ENCODE peak calls at places on chromosomes 3 and 15, in nine cellular contexts. I is GM23338, P is fibroblast of lung, T is testis, O is Peyer's patch, D is IMR-90, B is sigmoid colon, F is ovary, N is neuronal stem cell. Y is an unnamed sample. For H3K36me3, the result is how much of the 10 kb centered on the place peaks cover.

GRCh38 chr3:23807161-23808015 is 1.6 kb downstream of the UBE2E1 start:
- DNase-seq in I (peak), P (peak), T (peak), O (no peak), D (peak), B (no peak), F (no peak), N (no peak), Y (no peak)

GRCh38 chr3:46276497-46277099 is 34.3 kb downstream of the CCR3 start:
- DNase-seq in I (peak), P (no peak), T (peak), O (peak), D (no peak), B (peak), F (no peak), N (no peak), Y (peak)

GRCh38 chr3:127716334-127716733 is 43.6 kb downstream of the ABTB1 start:
- DNase-seq in I (no peak), P (no peak), T (no peak), O (no peak), D (no peak), B (no peak), F (no peak), N (no peak), Y (no peak)

GRCh38 chr3:51670053-51670666 is 892 bp upstream of the TEX264 start:
- DNase-seq in I (no peak), P (no peak), T (no peak), O (no peak), D (no peak), B (no peak), F (no peak), N (no peak), Y (peak)

GRCh38 chr15:43775411-43775965 is 1.3 kb downstream of the ELL3 start:
- DNase-seq in I (peak), P (peak), T (peak), O (peak), D (peak), B (no peak), F (peak), N (no peak), Y (no peak)

GRCh38 chr3:160097478-160097877 is 108.8 kb downstream of the IL12A start:
- DNase-seq in I (no peak), P (no peak), T (no peak), O (no peak), D (no peak), B (no peak), F (no peak), N (no peak), Y (no peak)

GRCh38 chr3:30341079-30341478 is 265.3 kb upstream of the TGFBR2 start:
- DNase-seq in I (no peak), P (no peak), T (no peak), O (no peak), D (no peak), B (no peak), F (no peak), N (no peak), Y (no peak)

GRCh38 chr3:107683447-107683846 is 160.7 kb downstream of the BBX start:
- DNase-seq in I (no peak), P (peak), T (no peak), O (no peak), D (peak), B (no peak), F (no peak), N (no peak), Y (no peak)

GRCh38 chr3:126416943-126417342 is 22.2 kb downstream of the CFAP100 start:
- DNase-seq in I (no peak), P (no peak), T (no peak), O (no peak), D (no peak), B (peak), F (no peak), N (no peak), Y (peak)

GRCh38 chr3:126117786-126118185 is 33.9 kb upstream of the SLC41A3 start:
- DNase-seq in I (no peak), P (no peak), T (no peak), O (no peak), D (no peak), B (peak), F (peak), N (no peak), Y (peak)

GRCh38 chr3:185561374-185561943 is 9.1 kb upstream of the LIPH start:
- DNase-seq in I (peak), P (no peak), T (peak), O (no peak), D (no peak), B (no peak), F (no peak), N (no peak), Y (no peak)

GRCh38 chr3:170007031-170007663 is 30.6 kb upstream of the GPR160 start:
- DNase-seq in I (no peak), P (peak), T (peak), O (no peak), D (peak), B (no peak), F (no peak), N (no peak), Y (no peak)

GRCh38 chr15:29130461-29130860 is 139.2 kb downstream of the NSMCE3 start:
- DNase-seq in I (no peak), P (no peak), T (no peak), O (no peak), D (no peak), B (no peak), F (no peak), N (no peak), Y (no peak)

GRCh38 chr3:195198424-195199346 is 72.3 kb downstream of the XXYLT1 start:
- DNase-seq in I (no peak), P (no peak), T (no peak), O (no peak), D (no peak), B (peak), F (no peak), N (no peak), Y (no peak)

GRCh38 chr15:52080031-52080430 is 32.5 kb downstream of the BCL2L10 start:
- DNase-seq in I (no peak), P (no peak), T (no peak), O (no peak), D (no peak), B (no peak), F (no peak), N (no peak), Y (no peak)

GRCh38 chr3:52530918-52531635 is 2.6 kb downstream of the NT5DC2 start:
- DNase-seq in I (no peak), P (no peak), T (no peak), O (peak), D (no peak), B (peak), F (peak), N (no peak), Y (no peak)

GRCh38 chr15:91142097-91142744 is 42.2 kb downstream of the SV2B start:
- DNase-seq in I (peak), P (no peak), T (no peak), O (no peak), D (no peak), B (no peak), F (no peak), N (no peak), Y (no peak)

GRCh38 chr3:123629747-123630047 is 44.8 kb upstream of the HACD2 start:
- DNase-seq in I (peak), P (no peak), T (no peak), O (no peak), D (no peak), B (no peak), F (no peak), N (no peak), Y (no peak)

GRCh38 chr3:123626881-123627280 is 42.0 kb upstream of the HACD2 start:
- DNase-seq in I (no peak), P (no peak), T (no peak), O (no peak), D (no peak), B (no peak), F (no peak), N (no peak), Y (no peak)

GRCh38 chr3:123627673-123628670 is 43.1 kb upstream of the HACD2 start:
- DNase-seq in I (no peak), P (no peak), T (no peak), O (no peak), D (no peak), B (peak), F (no peak), N (no peak), Y (peak)

GRCh38 chr3:123632161-123632655 is 47.4 kb upstream of the HACD2 start:
- DNase-seq in I (peak), P (peak), T (peak), O (no peak), D (peak), B (peak), F (peak), N (no peak), Y (no peak)

GRCh38 chr3:123628996-123629746 is 44.3 kb upstream of the HACD2 start:
- DNase-seq in I (no peak), P (no peak), T (no peak), O (no peak), D (no peak), B (no peak), F (no peak), N (no peak), Y (no peak)
- H3K36me3 ChIP-seq in I (under half), P (half or more), T (under half), O (half or more), D (half or more), B (half or more), F (under half), N (under half), Y (under half)

GRCh38 chr15:48466825-48467224 is 135.6 kb downstream of the DUT start:
- DNase-seq in I (no peak), P (no peak), T (no peak), O (no peak), D (no peak), B (no peak), F (no peak), N (peak), Y (no peak)
- H3K36me3 ChIP-seq in I (under half), P (under half), T (under half), O (under half), D (half or more), B (half or more), F (under half), N (under half), Y (under half)

GRCh38 chr15:57278439-57278838 is 97.9 kb upstream of the CGNL1 start:
- DNase-seq in I (no peak), P (no peak), T (no peak), O (no peak), D (no peak), B (no peak), F (no peak), N (no peak), Y (no peak)
- H3K36me3 ChIP-seq in I (under half), P (under half), T (under half), O (half or more), D (under half), B (half or more), F (under half), N (under half), Y (under half)

DNA sequence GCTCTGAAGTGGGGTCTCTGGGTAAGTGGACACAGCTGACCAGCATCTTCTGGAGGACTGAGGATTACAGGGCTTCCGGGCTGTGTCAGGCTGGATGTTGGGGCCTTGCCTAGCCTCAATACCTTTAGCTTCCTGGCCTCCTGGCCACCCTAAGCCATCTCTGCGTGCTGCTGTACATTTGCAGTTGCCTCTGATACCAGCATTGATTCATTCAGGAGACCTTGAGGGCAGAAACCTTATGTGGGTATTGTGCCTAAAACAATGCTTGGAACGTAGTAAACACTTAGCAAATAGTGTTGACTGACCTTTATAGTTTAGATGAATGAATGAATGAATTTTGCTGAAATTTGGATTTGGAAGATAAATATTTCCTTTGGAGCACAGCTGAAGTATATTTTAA is 97.0 kb downstream of the FLNB start:
- DNase-seq in I (no peak), P (no peak), T (no peak), O (no peak), D (no peak), B (no peak), F (no peak), N (no peak), Y (no peak)
- H3K36me3 ChIP-seq in I (under half), P (under half), T (under half), O (half or more), D (half or more), B (half or more), F (under half), N (under half), Y (half or more)

DNA sequence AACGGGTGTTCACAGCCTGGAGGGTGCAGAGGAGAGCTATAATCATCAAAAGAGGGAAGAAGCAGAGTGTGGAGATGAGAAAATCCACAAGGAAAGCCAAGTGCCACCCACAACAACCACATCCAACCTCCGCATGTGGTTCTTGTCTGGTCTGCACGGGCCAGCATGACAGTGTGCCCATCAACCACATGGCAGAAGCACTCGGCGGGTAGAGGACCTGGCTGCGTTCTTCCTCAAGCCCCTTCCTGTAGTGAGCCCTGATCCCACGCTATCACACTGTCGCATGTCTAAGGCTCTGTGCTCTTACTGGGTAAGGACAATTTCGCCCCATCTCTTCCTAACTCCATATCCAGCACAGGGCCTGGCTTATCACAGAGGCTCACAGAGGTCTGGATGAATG is 41.9 kb downstream of the PTPN23 start:
- DNase-seq in I (no peak), P (no peak), T (no peak), O (no peak), D (no peak), B (no peak), F (no peak), N (no peak), Y (peak)
- H3K36me3 ChIP-seq in I (under half), P (under half), T (under half), O (half or more), D (under half), B (half or more), F (under half), N (half or more), Y (under half)

GRCh38 chr15:42191610-42192346 is 16.3 kb downstream of the VPS39 start:
- DNase-seq in I (no peak), P (no peak), T (no peak), O (no peak), D (no peak), B (no peak), F (no peak), N (no peak), Y (no peak)
- H3K36me3 ChIP-seq in I (under half), P (under half), T (under half), O (half or more), D (under half), B (under half), F (under half), N (under half), Y (under half)

Y was measured in pancreas.